ENCODE peak calls at places on chromosome 11, in seven cellular contexts. One of them, this sample, is unnamed.
A peak's percentile ranks its signal among the peaks of the same experiment; 100 is the strongest.

GRCh38 chr11:71304491-71304890 is 52.1 kb upstream of the SHANK2 start:
- DNase-seq in HepG2: no peak
- DNase-seq in GM12878: no peak
- DNase-seq in GM12891: no peak
- DNase-seq in SK-N-SH: no peak
- DNase-seq in K562: no peak
- DNase-seq in H1: peak; percentile 17
- DNase-seq in this sample: no peak

GRCh38 chr11:64592656-64593055 is 1.6 kb downstream of the SLC22A12 start:
- DNase-seq in HepG2: no peak
- DNase-seq in GM12878: no peak
- DNase-seq in GM12891: no peak
- DNase-seq in SK-N-SH: no peak
- DNase-seq in K562: no peak
- DNase-seq in H1: no peak
- DNase-seq in this sample: no peak

GRCh38 chr11:31236052-31236652 is 133.4 kb downstream of the DCDC1 start:
- DNase-seq in HepG2: no peak
- DNase-seq in GM12878: no peak
- DNase-seq in GM12891: no peak
- DNase-seq in SK-N-SH: no peak
- DNase-seq in K562: no peak
- DNase-seq in H1: no peak
- DNase-seq in this sample: no peak

GRCh38 chr11:1153951-1154487 is 3.7 kb upstream of the MUC5AC start:
- DNase-seq in HepG2: peak; percentile 61
- DNase-seq in GM12878: no peak
- DNase-seq in GM12891: no peak
- DNase-seq in SK-N-SH: peak; percentile 31
- DNase-seq in K562: peak; percentile 55
- DNase-seq in H1: no peak
- DNase-seq in this sample: no peak

GRCh38 chr11:76657139-76657823 is 13.3 kb downstream of the LRRC32 start:
- DNase-seq in HepG2: no peak
- DNase-seq in GM12878: no peak
- DNase-seq in GM12891: no peak
- DNase-seq in SK-N-SH: no peak
- DNase-seq in K562: no peak
- DNase-seq in H1: no peak
- DNase-seq in this sample: no peak

GRCh38 chr11:58923300-58923788 is 15.9 kb upstream of the GLYATL1 start:
- DNase-seq in HepG2: peak; percentile 13
- DNase-seq in GM12878: no peak
- DNase-seq in GM12891: no peak
- DNase-seq in SK-N-SH: peak; percentile 13
- DNase-seq in K562: peak; percentile 41
- DNase-seq in H1: peak; percentile 57
- DNase-seq in this sample: no peak

GRCh38 chr11:981764-982163 is 54.8 kb downstream of the MUC6 start:
- DNase-seq in HepG2: no peak
- DNase-seq in GM12878: no peak
- DNase-seq in GM12891: no peak
- DNase-seq in SK-N-SH: no peak
- DNase-seq in K562: no peak
- DNase-seq in H1: no peak
- DNase-seq in this sample: no peak

GRCh38 chr11:1072821-1073231 is 1.8 kb upstream of the MUC2 start:
- DNase-seq in HepG2: no peak
- DNase-seq in GM12878: no peak
- DNase-seq in GM12891: no peak
- DNase-seq in SK-N-SH: no peak
- DNase-seq in K562: no peak
- DNase-seq in H1: peak; percentile 39
- DNase-seq in this sample: no peak

GRCh38 chr11:128735935-128736610 is 42.2 kb downstream of the FLI1 start:
- DNase-seq in HepG2: no peak
- DNase-seq in GM12878: no peak
- DNase-seq in GM12891: no peak
- DNase-seq in SK-N-SH: no peak
- DNase-seq in K562: no peak
- DNase-seq in H1: no peak
- DNase-seq in this sample: no peak

GRCh38 chr11:44633641-44634040 is 68.2 kb downstream of the CD82 start:
- DNase-seq in HepG2: no peak
- DNase-seq in GM12878: no peak
- DNase-seq in GM12891: no peak
- DNase-seq in SK-N-SH: peak; percentile 56
- DNase-seq in K562: no peak
- DNase-seq in H1: peak; percentile 40
- DNase-seq in this sample: no peak

GRCh38 chr11:69939551-69940245 is 120.5 kb upstream of the FGF3 start:
- DNase-seq in HepG2: no peak
- DNase-seq in GM12878: no peak
- DNase-seq in GM12891: no peak
- DNase-seq in SK-N-SH: peak; percentile 84
- DNase-seq in K562: no peak
- DNase-seq in H1: no peak
- DNase-seq in this sample: no peak

GRCh38 chr11:61697093-61697492 is 16.9 kb downstream of the DAGLA start:
- DNase-seq in HepG2: no peak
- DNase-seq in GM12878: no peak
- DNase-seq in GM12891: no peak
- DNase-seq in SK-N-SH: no peak
- DNase-seq in K562: no peak
- DNase-seq in H1: no peak
- DNase-seq in this sample: no peak

GRCh38 chr11:61695917-61696316 is 15.7 kb downstream of the DAGLA start:
- DNase-seq in HepG2: no peak
- DNase-seq in GM12878: peak; percentile 27
- DNase-seq in GM12891: peak; percentile 72
- DNase-seq in SK-N-SH: peak; percentile 56
- DNase-seq in K562: no peak
- DNase-seq in H1: peak; percentile 63
- DNase-seq in this sample: peak; percentile 49

GRCh38 chr11:61697764-61698163 is 17.6 kb downstream of the DAGLA start:
- DNase-seq in HepG2: no peak
- DNase-seq in GM12878: no peak
- DNase-seq in GM12891: no peak
- DNase-seq in SK-N-SH: no peak
- DNase-seq in K562: no peak
- DNase-seq in H1: no peak
- DNase-seq in this sample: no peak

GRCh38 chr11:61694971-61695706 is 14.9 kb downstream of the DAGLA start:
- DNase-seq in HepG2: peak; percentile 44
- DNase-seq in GM12878: no peak
- DNase-seq in GM12891: no peak
- DNase-seq in SK-N-SH: peak; percentile 67
- DNase-seq in K562: no peak
- DNase-seq in H1: no peak
- DNase-seq in this sample: no peak

GRCh38 chr11:61696602-61697001 is 16.4 kb downstream of the DAGLA start:
- DNase-seq in HepG2: no peak
- DNase-seq in GM12878: no peak
- DNase-seq in GM12891: no peak
- DNase-seq in SK-N-SH: no peak
- DNase-seq in K562: no peak
- DNase-seq in H1: no peak
- DNase-seq in this sample: no peak
- TF ChIP-seq TAF1 in HepG2: no peak
- TF ChIP-seq TAF1 in GM12878: no peak
- TF ChIP-seq TAF1 in GM12891: no peak
- TF ChIP-seq TAF1 in SK-N-SH: no peak
- TF ChIP-seq TAF1 in K562: no peak
- TF ChIP-seq TAF1 in H1: no peak
- TF ChIP-seq TAF1 in this sample: no peak

GRCh38 chr11:12330491-12331231 is 46.7 kb upstream of the PARVA start:
- DNase-seq in HepG2: no peak
- DNase-seq in GM12878: no peak
- DNase-seq in GM12891: no peak
- DNase-seq in SK-N-SH: no peak
- DNase-seq in K562: no peak
- DNase-seq in H1: no peak
- DNase-seq in this sample: no peak
- TF ChIP-seq TAF1 in HepG2: no peak
- TF ChIP-seq TAF1 in GM12878: no peak
- TF ChIP-seq TAF1 in GM12891: no peak
- TF ChIP-seq TAF1 in SK-N-SH: no peak
- TF ChIP-seq TAF1 in K562: no peak
- TF ChIP-seq TAF1 in H1: no peak
- TF ChIP-seq TAF1 in this sample: no peak

GRCh38 chr11:100646545-100646944 is 40.5 kb upstream of the ARHGAP42 start:
- DNase-seq in HepG2: no peak
- DNase-seq in GM12878: no peak
- DNase-seq in GM12891: no peak
- DNase-seq in SK-N-SH: no peak
- DNase-seq in K562: no peak
- DNase-seq in H1: no peak
- DNase-seq in this sample: no peak

GRCh38 chr11:100647861-100648260 is 39.2 kb upstream of the ARHGAP42 start:
- DNase-seq in HepG2: no peak
- DNase-seq in GM12878: no peak
- DNase-seq in GM12891: no peak
- DNase-seq in SK-N-SH: no peak
- DNase-seq in K562: peak; percentile 42
- DNase-seq in H1: no peak
- DNase-seq in this sample: no peak
- TF ChIP-seq TAF1 in HepG2: no peak
- TF ChIP-seq TAF1 in GM12878: no peak
- TF ChIP-seq TAF1 in GM12891: no peak
- TF ChIP-seq TAF1 in SK-N-SH: no peak
- TF ChIP-seq TAF1 in K562: no peak
- TF ChIP-seq TAF1 in H1: no peak
- TF ChIP-seq TAF1 in this sample: no peak

GRCh38 chr11:105333153-105333552 is 193.6 kb upstream of the CARD18 start:
- DNase-seq in HepG2: no peak
- DNase-seq in GM12878: no peak
- DNase-seq in GM12891: no peak
- DNase-seq in SK-N-SH: no peak
- DNase-seq in K562: no peak
- DNase-seq in H1: no peak
- DNase-seq in this sample: no peak

GRCh38 chr11:105334025-105334714 is 194.6 kb upstream of the CARD18 start:
- DNase-seq in HepG2: no peak
- DNase-seq in GM12878: no peak
- DNase-seq in GM12891: no peak
- DNase-seq in SK-N-SH: no peak
- DNase-seq in K562: no peak
- DNase-seq in H1: no peak
- DNase-seq in this sample: no peak
- TF ChIP-seq TAF1 in HepG2: no peak
- TF ChIP-seq TAF1 in GM12878: no peak
- TF ChIP-seq TAF1 in GM12891: no peak
- TF ChIP-seq TAF1 in SK-N-SH: no peak
- TF ChIP-seq TAF1 in K562: no peak
- TF ChIP-seq TAF1 in H1: no peak
- TF ChIP-seq TAF1 in this sample: no peak

This sample was measured in GM12892.